ENCODE peak calls at places on chromosomes 16 and 17, in six cellular contexts. One of them, this sample, is unnamed.

GRCh38 chr16:85363427-85363826 is 249.7 kb upstream of the GSE1 start:
- DNase-seq in HCT116: no peak
- DNase-seq in fibroblast of lung: no peak
- DNase-seq in neural progenitor cell: no peak
- DNase-seq in GM23338: no peak
- DNase-seq in astrocyte: no peak
- DNase-seq in this sample: no peak

GRCh38 chr17:69246726-69247375 is 18.2 kb upstream of the ABCA10 start:
- DNase-seq in GM23338: peak; percentile 79
- DNase-seq in HCT116: peak; percentile 55
- DNase-seq in neural progenitor cell: peak; percentile 60
- DNase-seq in fibroblast of lung: peak; percentile 76
- DNase-seq in astrocyte: peak; percentile 11
- DNase-seq in this sample: peak; percentile 81

GRCh38 chr17:40956401-40957254 is 10.1 kb downstream of the KRT39 start:
- DNase-seq in astrocyte: peak; percentile 100
- DNase-seq in HCT116: peak; percentile 98
- DNase-seq in neural progenitor cell: no peak
- DNase-seq in GM23338: no peak
- DNase-seq in fibroblast of lung: peak; percentile 67
- DNase-seq in this sample: peak; percentile 96

GRCh38 chr16:60203525-60204124 is 1469.5 kb upstream of the GOT2 start:
- DNase-seq in astrocyte: peak; percentile 12
- DNase-seq in HCT116: no peak
- DNase-seq in neural progenitor cell: peak; percentile 26
- DNase-seq in fibroblast of lung: peak; percentile 26
- DNase-seq in GM23338: peak; percentile 61
- DNase-seq in this sample: no peak

GRCh38 chr17:27554152-27554551 is 76.8 kb upstream of the LGALS9 start:
- DNase-seq in astrocyte: peak; percentile 39
- DNase-seq in neural progenitor cell: no peak
- DNase-seq in fibroblast of lung: peak; percentile 54
- DNase-seq in GM23338: no peak
- DNase-seq in HCT116: no peak
- DNase-seq in this sample: no peak

GRCh38 chr16:85028638-85029412 is 1.2 kb downstream of the KIAA0513 start:
- DNase-seq in GM23338: no peak
- DNase-seq in neural progenitor cell: no peak
- DNase-seq in HCT116: no peak
- DNase-seq in astrocyte: peak; percentile 71
- DNase-seq in fibroblast of lung: peak; percentile 38
- DNase-seq in this sample: peak; percentile 80

GRCh38 chr17:74150428-74151025 is 53.0 kb upstream of the RPL38 start:
- DNase-seq in HCT116: no peak
- DNase-seq in fibroblast of lung: no peak
- DNase-seq in neural progenitor cell: no peak
- DNase-seq in GM23338: no peak
- DNase-seq in astrocyte: no peak
- DNase-seq in this sample: no peak

GRCh38 chr16:2529061-2529931 is 1.9 kb downstream of the CEMP1 start:
- DNase-seq in HCT116: no peak
- DNase-seq in fibroblast of lung: no peak
- DNase-seq in astrocyte: no peak
- DNase-seq in GM23338: peak; percentile 51
- DNase-seq in neural progenitor cell: no peak
- DNase-seq in this sample: peak; percentile 29

GRCh38 chr16:59440-60059 is 5.9 kb downstream of the SNRNP25 start:
- DNase-seq in neural progenitor cell: no peak
- DNase-seq in fibroblast of lung: no peak
- DNase-seq in astrocyte: no peak
- DNase-seq in GM23338: no peak
- DNase-seq in HCT116: no peak
- DNase-seq in this sample: no peak

GRCh38 chr16:57637424-57637823 is 9.0 kb downstream of the ADGRG1 start:
- DNase-seq in HCT116: no peak
- DNase-seq in astrocyte: no peak
- DNase-seq in fibroblast of lung: no peak
- DNase-seq in GM23338: no peak
- DNase-seq in neural progenitor cell: peak; percentile 68
- DNase-seq in this sample: no peak

GRCh38 chr17:7110617-7111306 is 3.9 kb downstream of the ASGR2 start:
- DNase-seq in fibroblast of lung: no peak
- DNase-seq in GM23338: no peak
- DNase-seq in astrocyte: no peak
- DNase-seq in neural progenitor cell: no peak
- DNase-seq in HCT116: no peak
- DNase-seq in this sample: no peak

GRCh38 chr16:66878067-66878466 is 2.2 kb upstream of the PDP2 start:
- DNase-seq in HCT116: no peak
- DNase-seq in fibroblast of lung: no peak
- DNase-seq in astrocyte: peak; percentile 54
- DNase-seq in GM23338: no peak
- DNase-seq in neural progenitor cell: no peak
- DNase-seq in this sample: no peak

GRCh38 chr17:81119223-81120148 is 45.8 kb upstream of the PVALEF start:
- DNase-seq in neural progenitor cell: peak; percentile 95
- DNase-seq in fibroblast of lung: peak; percentile 96
- DNase-seq in astrocyte: peak; percentile 87
- DNase-seq in HCT116: peak; percentile 99
- DNase-seq in GM23338: peak; percentile 98
- DNase-seq in this sample: peak; percentile 98

GRCh38 chr17:49587366-49588073 is 11.8 kb downstream of the NXPH3 start:
- DNase-seq in astrocyte: no peak
- DNase-seq in GM23338: no peak
- DNase-seq in neural progenitor cell: no peak
- DNase-seq in fibroblast of lung: no peak
- DNase-seq in HCT116: no peak
- DNase-seq in this sample: no peak

GRCh38 chr17:45963258-45963657 is 35.8 kb upstream of the STH start:
- DNase-seq in GM23338: no peak
- DNase-seq in fibroblast of lung: no peak
- DNase-seq in astrocyte: no peak
- DNase-seq in neural progenitor cell: no peak
- DNase-seq in HCT116: no peak
- DNase-seq in this sample: no peak

GRCh38 chr17:77285594-77286390 is 145.0 kb downstream of the SEC14L1 start:
- DNase-seq in GM23338: no peak
- DNase-seq in astrocyte: peak; percentile 94
- DNase-seq in HCT116: no peak
- DNase-seq in fibroblast of lung: peak; percentile 86
- DNase-seq in neural progenitor cell: no peak
- DNase-seq in this sample: peak; percentile 97

GRCh38 chr17:77287432-77288068 is 146.8 kb downstream of the SEC14L1 start:
- DNase-seq in HCT116: peak; percentile 92
- DNase-seq in GM23338: peak; percentile 49
- DNase-seq in astrocyte: peak; percentile 95
- DNase-seq in fibroblast of lung: peak; percentile 90
- DNase-seq in neural progenitor cell: peak; percentile 69
- DNase-seq in this sample: peak; percentile 98

GRCh38 chr17:77286391-77286640 is 145.5 kb downstream of the SEC14L1 start:
- DNase-seq in HCT116: no peak
- DNase-seq in GM23338: no peak
- DNase-seq in neural progenitor cell: no peak
- DNase-seq in fibroblast of lung: no peak
- DNase-seq in astrocyte: no peak
- DNase-seq in this sample: no peak

GRCh38 chr17:77288115-77288619 is 147.4 kb downstream of the SEC14L1 start:
- DNase-seq in neural progenitor cell: no peak
- DNase-seq in fibroblast of lung: no peak
- DNase-seq in astrocyte: no peak
- DNase-seq in GM23338: peak; percentile 26
- DNase-seq in HCT116: no peak
- DNase-seq in this sample: peak; percentile 22

DNA sequence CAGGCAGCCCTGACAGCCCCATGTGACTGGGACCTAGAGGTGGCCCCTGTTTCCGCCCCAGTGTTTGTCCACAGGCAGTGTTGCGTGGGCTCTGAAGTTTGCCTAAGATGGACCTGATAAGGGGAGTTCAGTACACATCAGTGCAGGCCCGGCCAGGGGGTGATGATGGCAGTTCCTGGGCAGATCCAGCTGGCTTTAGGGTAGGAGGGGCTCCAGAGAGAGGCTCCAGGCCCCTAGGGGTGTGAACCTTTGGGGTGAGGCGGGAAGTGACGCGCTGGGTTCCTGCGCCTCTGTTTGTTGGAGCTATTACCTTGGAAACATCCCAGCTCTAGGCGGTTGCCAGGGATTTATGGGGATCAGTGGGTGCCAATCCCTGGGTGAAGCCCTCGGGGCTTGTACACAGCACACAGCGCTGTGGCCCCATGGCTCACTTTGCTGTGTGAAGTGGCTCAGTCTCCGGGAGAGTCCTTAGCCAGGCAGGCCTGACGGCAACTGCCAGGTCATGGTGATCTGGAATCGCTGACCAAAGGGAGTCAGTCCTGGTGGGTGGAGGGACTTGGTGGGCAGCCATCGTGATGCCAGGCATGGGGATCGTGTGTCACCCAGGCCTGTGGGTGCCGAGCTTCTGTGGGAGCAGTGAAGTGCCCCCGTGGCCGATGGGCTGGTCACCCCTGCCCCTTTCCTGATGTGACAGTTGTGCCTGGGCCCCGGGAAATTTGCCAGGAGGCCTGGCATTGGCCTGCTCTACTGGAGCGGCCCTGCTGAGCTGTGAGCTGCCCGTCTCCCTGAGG is 146.1 kb downstream of the SEC14L1 start:
- DNase-seq in neural progenitor cell: no peak
- DNase-seq in HCT116: peak; percentile 73
- DNase-seq in fibroblast of lung: peak; percentile 41
- DNase-seq in astrocyte: peak; percentile 75
- DNase-seq in GM23338: no peak
- DNase-seq in this sample: peak; percentile 99
- TF ChIP-seq EZH2 in neural progenitor cell: no peak
- TF ChIP-seq EZH2 in HCT116: no peak
- TF ChIP-seq EZH2 in fibroblast of lung: no peak
- TF ChIP-seq EZH2 in astrocyte: no peak
- TF ChIP-seq EZH2 in GM23338: no peak
- TF ChIP-seq EZH2 in this sample: no peak

DNA sequence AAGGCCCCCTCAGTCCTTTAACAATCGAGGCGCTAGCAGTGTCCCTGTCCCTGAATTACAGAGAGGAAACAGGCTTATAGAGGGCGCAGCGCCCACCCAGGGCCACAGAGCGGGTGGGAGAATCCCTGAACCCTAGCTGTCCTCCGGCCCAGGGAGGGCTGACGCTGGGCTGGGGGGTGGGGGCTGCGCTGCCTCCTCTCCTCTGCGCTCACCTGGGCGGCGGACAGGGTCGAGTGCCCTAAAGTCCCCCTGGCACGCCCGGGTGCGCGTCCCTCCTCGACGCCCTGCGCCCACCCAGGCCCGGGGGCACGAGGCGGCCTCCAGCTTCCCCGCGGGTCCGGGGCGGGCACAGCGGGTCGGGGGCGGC is 200.4 kb upstream of the N4BP1 start:
- DNase-seq in fibroblast of lung: no peak
- DNase-seq in HCT116: no peak
- DNase-seq in neural progenitor cell: peak; percentile 10
- DNase-seq in GM23338: peak; percentile 21
- DNase-seq in astrocyte: no peak
- DNase-seq in this sample: no peak
- TF ChIP-seq EZH2 in fibroblast of lung: no peak
- TF ChIP-seq EZH2 in HCT116: no peak
- TF ChIP-seq EZH2 in neural progenitor cell: no peak
- TF ChIP-seq EZH2 in GM23338: no peak
- TF ChIP-seq EZH2 in astrocyte: no peak
- TF ChIP-seq EZH2 in this sample: no peak

GRCh38 chr16:27947696-27948095 is 115.8 kb downstream of the GSG1L start:
- DNase-seq in HCT116: no peak
- DNase-seq in neural progenitor cell: no peak
- DNase-seq in fibroblast of lung: no peak
- DNase-seq in GM23338: no peak
- DNase-seq in astrocyte: no peak
- DNase-seq in this sample: no peak
- TF ChIP-seq EZH2 in HCT116: no peak
- TF ChIP-seq EZH2 in neural progenitor cell: no peak
- TF ChIP-seq EZH2 in fibroblast of lung: no peak
- TF ChIP-seq EZH2 in GM23338: no peak
- TF ChIP-seq EZH2 in astrocyte: no peak
- TF ChIP-seq EZH2 in this sample: no peak

GRCh38 chr17:10198509-10199249 is at the start of gene GAS7:
- DNase-seq in GM23338: peak; percentile 86
- DNase-seq in astrocyte: no peak
- DNase-seq in fibroblast of lung: no peak
- DNase-seq in HCT116: no peak
- DNase-seq in neural progenitor cell: peak; percentile 91
- DNase-seq in this sample: no peak

GRCh38 chr17:10196936-10197335 is 1.5 kb downstream of the GAS7 start:
- DNase-seq in GM23338: no peak
- DNase-seq in astrocyte: no peak
- DNase-seq in fibroblast of lung: no peak
- DNase-seq in HCT116: no peak
- DNase-seq in neural progenitor cell: no peak
- DNase-seq in this sample: no peak

GRCh38 chr17:10196384-10196783 is 2.0 kb downstream of the GAS7 start:
- DNase-seq in fibroblast of lung: no peak
- DNase-seq in neural progenitor cell: no peak
- DNase-seq in GM23338: no peak
- DNase-seq in HCT116: no peak
- DNase-seq in astrocyte: no peak
- DNase-seq in this sample: no peak

GRCh38 chr17:10197362-10197720 is 1.1 kb downstream of the GAS7 start:
- DNase-seq in neural progenitor cell: peak; percentile 49
- DNase-seq in astrocyte: no peak
- DNase-seq in GM23338: no peak
- DNase-seq in HCT116: no peak
- DNase-seq in fibroblast of lung: no peak
- DNase-seq in this sample: no peak

GRCh38 chr17:10197721-10198508 is 491 bp downstream of the GAS7 start:
- DNase-seq in fibroblast of lung: no peak
- DNase-seq in neural progenitor cell: peak; percentile 53
- DNase-seq in astrocyte: no peak
- DNase-seq in GM23338: peak; percentile 54
- DNase-seq in HCT116: no peak
- DNase-seq in this sample: no peak
- TF ChIP-seq EZH2 in fibroblast of lung: peak; percentile 63
- TF ChIP-seq EZH2 in neural progenitor cell: no peak
- TF ChIP-seq EZH2 in astrocyte: peak; percentile 54
- TF ChIP-seq EZH2 in GM23338: peak; percentile 40
- TF ChIP-seq EZH2 in HCT116: no peak
- TF ChIP-seq EZH2 in this sample: no peak